ENCODE peak calls at places on chromosomes 13 and 19, in nine cellular contexts. Q is germinal center; U is stimulated activated CD4-positive, alpha-beta T cell treated with anti-CD3 and anti-CD28 coated beads, Interleukin-2, amount 100 ng/mL, for 24 hours; N is fibroblast of mammary gland; C is effector memory CD8-positive, alpha-beta T cell; Z is kidney tubule cell; F is dorsolateral prefrontal cortex; I is WTC11; W is bronchial epithelial cell. V is an unnamed sample.

GRCh38 chr13:80336335-80336734 is 4.6 kb downstream of the SPRY2 start:
- DNase-seq in Q (no peak), U (no peak), N (peak), C (no peak), Z (no peak), F (no peak), I (no peak), W (peak), V (no peak)

GRCh38 chr19:6458695-6459355 is 767 bp downstream of the SLC25A23 start:
- DNase-seq in Q (no peak), U (no peak), N (no peak), C (no peak), Z (peak), F (no peak), I (peak), W (no peak), V (no peak)

GRCh38 chr19:32318884-32319520 is 26.4 kb upstream of the ZNF507 start:
- DNase-seq in Q (no peak), U (peak), N (no peak), C (no peak), Z (peak), F (peak), I (peak), W (no peak), V (no peak)

GRCh38 chr13:111936267-111936925 is 130.6 kb upstream of the SOX1 start:
- DNase-seq in Q (no peak), U (no peak), N (no peak), C (no peak), Z (no peak), F (no peak), I (no peak), W (no peak), V (no peak)

GRCh38 chr13:36421447-36421846 is 10.8 kb upstream of the CCNA1 start:
- DNase-seq in Q (no peak), U (no peak), N (peak), C (no peak), Z (peak), F (no peak), I (no peak), W (peak), V (peak)

GRCh38 chr19:45492627-45493470 is 4.0 kb downstream of the RTN2 start:
- DNase-seq in Q (peak), U (no peak), N (peak), C (no peak), Z (no peak), F (peak), I (peak), W (no peak), V (no peak)

GRCh38 chr19:45152504-45153338 is 8.1 kb downstream of the NKPD1 start:
- DNase-seq in Q (peak), U (peak), N (peak), C (peak), Z (peak), F (peak), I (peak), W (no peak), V (no peak)

GRCh38 chr19:16952046-16952445 is 63.2 kb downstream of the F2RL3 start:
- DNase-seq in Q (no peak), U (no peak), N (no peak), C (no peak), Z (no peak), F (no peak), I (no peak), W (no peak), V (no peak)

GRCh38 chr13:33554919-33555791 is 262.8 kb upstream of the RFC3 start:
- DNase-seq in Q (no peak), U (no peak), N (no peak), C (no peak), Z (no peak), F (no peak), I (no peak), W (no peak), V (no peak)

GRCh38 chr19:51531349-51532315 is at the start of gene SIGLEC6:
- DNase-seq in Q (peak), U (peak), N (no peak), C (no peak), Z (no peak), F (peak), I (peak), W (no peak), V (no peak)

GRCh38 chr19:47086280-47086679 is 27.3 kb downstream of the ZC3H4 start:
- DNase-seq in Q (no peak), U (no peak), N (no peak), C (no peak), Z (no peak), F (no peak), I (no peak), W (no peak), V (no peak)

GRCh38 chr19:10068205-10068604 is 17.9 kb upstream of the SHFL start:
- DNase-seq in Q (no peak), U (no peak), N (no peak), C (no peak), Z (no peak), F (no peak), I (no peak), W (no peak), V (no peak)

GRCh38 chr13:98311200-98311548 is 134.1 kb upstream of the RNF113B start:
- DNase-seq in Q (no peak), U (no peak), N (no peak), C (no peak), Z (no peak), F (no peak), I (no peak), W (no peak), V (no peak)

GRCh38 chr13:76223565-76223964 is 587.4 kb downstream of the LMO7 start:
- DNase-seq in Q (no peak), U (no peak), N (no peak), C (no peak), Z (no peak), F (no peak), I (peak), W (no peak), V (no peak)

GRCh38 chr13:112057736-112058518 is 9.0 kb upstream of the SOX1 start:
- DNase-seq in Q (no peak), U (no peak), N (no peak), C (no peak), Z (no peak), F (no peak), I (peak), W (no peak), V (no peak)

GRCh38 chr19:32233885-32234284 is 111.5 kb upstream of the ZNF507 start:
- DNase-seq in Q (no peak), U (no peak), N (no peak), C (no peak), Z (no peak), F (no peak), I (no peak), W (no peak), V (no peak)

GRCh38 chr13:59750860-59751259 is 412.9 kb downstream of the DIAPH3 start:
- DNase-seq in Q (no peak), U (no peak), N (peak), C (no peak), Z (peak), F (peak), I (peak), W (peak), V (no peak)

GRCh38 chr13:53138369-53139036 is 109.9 kb downstream of the OLFM4 start:
- DNase-seq in Q (no peak), U (no peak), N (peak), C (no peak), Z (no peak), F (no peak), I (no peak), W (no peak), V (peak)

GRCh38 chr13:47454986-47455385 is 546.1 kb downstream of the SUCLA2 start:
- DNase-seq in Q (no peak), U (no peak), N (peak), C (no peak), Z (no peak), F (no peak), I (no peak), W (no peak), V (no peak)

GRCh38 chr19:14004619-14005380 is 1.3 kb downstream of the RFX1 start:
- DNase-seq in Q (no peak), U (no peak), N (peak), C (no peak), Z (peak), F (peak), I (no peak), W (no peak), V (no peak)

GRCh38 chr19:18464646-18465045 is 26.7 kb upstream of the ISYNA1 start:
- DNase-seq in Q (no peak), U (no peak), N (peak), C (no peak), Z (no peak), F (peak), I (no peak), W (no peak), V (peak)

GRCh38 chr13:21576424-21576823 is 27.5 kb downstream of the MICU2 start:
- DNase-seq in Q (no peak), U (no peak), N (no peak), C (no peak), Z (peak), F (no peak), I (no peak), W (no peak), V (no peak)

GRCh38 chr19:58440556-58440955 is 603 bp upstream of the ZNF132 start:
- DNase-seq in Q (no peak), U (no peak), N (no peak), C (no peak), Z (no peak), F (no peak), I (no peak), W (no peak), V (no peak)

GRCh38 chr19:10876459-10877240 is 5.3 kb downstream of the CARM1 start:
- DNase-seq in Q (no peak), U (no peak), N (no peak), C (no peak), Z (no peak), F (peak), I (no peak), W (no peak), V (no peak)

V was measured in skeletal muscle cell.